ENCODE peak calls at places on chromosome 1, in five cellular contexts. J, E, S, V and K are unnamed samples.

GRCh38 chr1:39405358-39405757 is 86.1 kb upstream of the BMP8A start:
- DNase-seq in J (no peak), E (no peak), S (no peak), V (no peak), K (no peak)

GRCh38 chr1:241063281-241063680 is 293.7 kb downstream of the RGS7 start:
- DNase-seq in J (no peak), E (no peak), S (no peak), V (no peak), K (no peak)

GRCh38 chr1:93196591-93196990 is 16.1 kb downstream of the CCDC18 start:
- DNase-seq in J (peak), E (no peak), S (peak), V (no peak), K (peak)

GRCh38 chr1:147509786-147510360 is 31.4 kb upstream of the BCL9 start:
- DNase-seq in J (no peak), E (no peak), S (no peak), V (no peak), K (peak)

GRCh38 chr1:8822383-8823294 is 5.2 kb upstream of the RERE start:
- DNase-seq in J (peak), E (no peak), S (peak), V (peak), K (peak)

GRCh38 chr1:8267307-8267706 is 50.6 kb upstream of the SLC45A1 start:
- DNase-seq in J (no peak), E (no peak), S (no peak), V (no peak), K (no peak)

GRCh38 chr1:88773540-88774150 is 89.6 kb downstream of the PKN2 start:
- DNase-seq in J (peak), E (no peak), S (peak), V (peak), K (peak)

GRCh38 chr1:173477286-173478098 is at the start of gene PRDX6:
- DNase-seq in J (peak), E (peak), S (peak), V (peak), K (peak)

DNA sequence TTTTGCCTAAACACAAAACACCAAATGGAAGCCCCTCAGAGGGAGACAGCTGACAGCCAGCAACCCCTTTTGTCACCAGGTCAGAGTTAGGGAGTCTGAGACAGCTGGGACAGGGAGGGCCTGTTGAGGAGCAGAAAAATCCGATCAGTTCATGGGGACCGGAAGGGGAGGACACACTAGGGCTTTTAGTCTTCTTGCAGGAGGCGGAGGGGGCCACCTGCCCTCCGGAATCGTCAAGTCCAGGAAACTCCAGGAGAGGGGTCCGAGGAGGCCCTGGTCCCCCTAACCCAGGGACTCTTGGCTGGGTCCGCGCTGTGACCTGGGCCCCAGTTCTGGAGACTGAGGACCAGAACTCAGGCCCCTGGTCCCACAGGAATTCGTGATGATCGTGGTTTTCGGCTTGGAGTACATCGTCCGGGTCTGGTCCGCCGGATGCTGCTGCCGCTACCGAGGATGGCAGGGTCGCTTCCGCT is 34.2 kb downstream of the KCNQ4 start:
- DNase-seq in J (no peak), E (no peak), S (no peak), V (no peak), K (no peak)
- H3K4me3 ChIP-seq in J (no peak), E (peak), S (no peak), V (peak), K (peak)

GRCh38 chr1:78060857-78061563 is 15.2 kb downstream of the GIPC2 start:
- DNase-seq in J (no peak), E (no peak), S (no peak), V (no peak), K (no peak)
- TF ChIP-seq CTCF in J (no peak), E (peak), S (no peak), V (no peak), K (no peak)

GRCh38 chr1:234781241-234782056 is 171.5 kb upstream of the IRF2BP2 start:
- DNase-seq in J (no peak), E (no peak), S (no peak), V (no peak), K (no peak)
- H3K4me3 ChIP-seq in J (no peak), E (no peak), S (no peak), V (no peak), K (no peak)

DNA sequence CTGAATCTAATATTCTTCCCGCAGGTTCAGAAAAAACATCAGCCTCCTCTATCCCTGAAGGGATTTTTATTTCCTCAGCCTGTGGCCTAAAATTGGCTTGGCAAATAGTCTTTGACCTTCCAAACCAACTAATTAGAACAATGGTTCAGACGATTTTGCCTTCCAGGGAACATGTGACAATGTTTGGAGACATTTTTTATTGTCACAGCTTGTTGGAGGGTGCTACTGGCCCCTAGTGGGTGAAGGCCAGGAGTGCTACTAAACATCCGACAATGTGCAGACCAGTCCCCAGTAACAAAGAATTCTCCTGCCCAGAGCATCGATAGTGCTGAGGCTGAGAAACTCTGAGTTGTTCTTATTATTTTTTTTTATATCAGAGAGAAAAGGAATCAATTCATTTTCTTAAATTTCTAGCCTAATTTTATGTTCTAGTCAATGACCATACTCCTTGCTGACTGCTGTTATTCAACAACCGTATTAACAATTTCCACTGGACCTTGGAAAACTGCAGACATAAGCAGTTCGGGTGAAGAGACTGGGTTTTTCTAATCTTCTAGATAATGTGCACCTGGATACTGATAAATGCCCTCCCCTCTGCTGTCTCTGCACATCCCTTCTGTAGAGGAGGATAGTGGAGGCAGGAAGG is 280.7 kb downstream of the LMX1A start:
- DNase-seq in J (peak), E (no peak), S (peak), V (no peak), K (peak)
- TF ChIP-seq CTCF in J (peak), E (peak), S (peak), V (peak), K (peak)

DNA sequence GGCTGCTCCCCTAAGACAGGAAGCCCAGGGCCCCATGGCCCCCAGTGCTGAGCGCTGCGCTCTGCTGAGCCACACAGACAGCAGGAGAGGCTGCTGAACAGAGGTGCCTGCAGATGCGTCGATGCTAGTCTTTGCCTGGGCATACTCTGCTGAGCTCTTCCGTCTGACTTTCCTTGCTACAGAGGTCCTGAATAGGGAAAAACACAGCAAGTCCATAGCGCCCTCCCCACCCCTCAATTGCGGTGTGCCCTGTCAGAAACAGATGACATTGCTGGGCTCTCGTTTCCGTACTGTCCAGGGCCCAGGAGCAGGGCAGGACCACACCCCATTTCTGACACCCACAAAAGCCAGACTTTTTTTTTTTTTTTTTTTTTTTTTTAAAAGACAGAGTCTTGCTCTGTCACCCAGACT is 252.5 kb downstream of the SDCCAG8 start:
- DNase-seq in J (no peak), E (no peak), S (no peak), V (no peak), K (no peak)
- H3K4me3 ChIP-seq in J (no peak), E (no peak), S (no peak), V (no peak), K (no peak)

DNA sequence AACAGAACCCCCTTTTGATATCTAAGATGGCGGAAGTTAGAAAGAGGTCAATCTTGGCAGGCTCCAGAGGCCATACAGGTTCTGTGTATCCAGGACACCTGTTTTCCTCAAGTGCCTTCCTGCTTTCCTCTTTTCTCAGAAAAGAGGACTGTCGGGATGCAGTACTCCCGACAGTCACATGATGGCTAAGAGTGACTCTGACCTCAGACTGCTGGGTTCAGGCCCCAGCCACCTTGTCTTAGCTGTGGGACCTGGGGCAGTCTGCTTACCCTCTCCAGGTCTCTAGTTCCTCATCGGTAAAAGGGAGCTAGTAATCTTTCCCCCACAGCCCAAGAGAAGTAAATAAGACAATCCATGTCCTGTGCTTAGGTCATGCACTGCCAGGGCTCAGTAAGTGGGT is 29.9 kb downstream of the STK40 start:
- DNase-seq in J (no peak), E (no peak), S (no peak), V (no peak), K (no peak)
- TF ChIP-seq CTCF in J (no peak), E (no peak), S (no peak), V (no peak), K (no peak)

DNA sequence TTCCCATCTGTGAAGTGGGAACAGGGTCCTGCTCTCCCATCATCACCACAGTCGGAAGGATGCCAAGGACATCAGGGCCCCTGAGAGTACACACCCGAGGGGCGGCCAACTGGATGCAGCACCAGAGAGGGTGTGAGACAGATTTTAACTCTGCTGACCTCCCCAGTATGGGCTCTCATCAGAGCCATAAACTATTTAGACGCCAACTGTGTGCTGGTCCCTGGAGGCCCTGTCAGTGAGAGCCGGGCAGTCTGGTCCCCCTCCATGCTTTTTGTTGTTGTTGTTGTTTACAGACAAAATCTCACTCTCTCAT is 1.7 kb downstream of the FGR start:
- DNase-seq in J (no peak), E (no peak), S (no peak), V (no peak), K (no peak)
- H3K4me3 ChIP-seq in J (no peak), E (peak), S (no peak), V (no peak), K (no peak)

GRCh38 chr1:231020816-231021215 is 19.2 kb downstream of the FAM89A start:
- DNase-seq in J (no peak), E (no peak), S (no peak), V (no peak), K (no peak)
- TF ChIP-seq CTCF in J (no peak), E (no peak), S (no peak), V (no peak), K (no peak)

GRCh38 chr1:2242814-2243725 is 15.0 kb downstream of the SKI start:
- DNase-seq in J (no peak), E (no peak), S (no peak), V (no peak), K (no peak)
- H3K4me3 ChIP-seq in J (no peak), E (no peak), S (no peak), V (no peak), K (no peak)

DNA sequence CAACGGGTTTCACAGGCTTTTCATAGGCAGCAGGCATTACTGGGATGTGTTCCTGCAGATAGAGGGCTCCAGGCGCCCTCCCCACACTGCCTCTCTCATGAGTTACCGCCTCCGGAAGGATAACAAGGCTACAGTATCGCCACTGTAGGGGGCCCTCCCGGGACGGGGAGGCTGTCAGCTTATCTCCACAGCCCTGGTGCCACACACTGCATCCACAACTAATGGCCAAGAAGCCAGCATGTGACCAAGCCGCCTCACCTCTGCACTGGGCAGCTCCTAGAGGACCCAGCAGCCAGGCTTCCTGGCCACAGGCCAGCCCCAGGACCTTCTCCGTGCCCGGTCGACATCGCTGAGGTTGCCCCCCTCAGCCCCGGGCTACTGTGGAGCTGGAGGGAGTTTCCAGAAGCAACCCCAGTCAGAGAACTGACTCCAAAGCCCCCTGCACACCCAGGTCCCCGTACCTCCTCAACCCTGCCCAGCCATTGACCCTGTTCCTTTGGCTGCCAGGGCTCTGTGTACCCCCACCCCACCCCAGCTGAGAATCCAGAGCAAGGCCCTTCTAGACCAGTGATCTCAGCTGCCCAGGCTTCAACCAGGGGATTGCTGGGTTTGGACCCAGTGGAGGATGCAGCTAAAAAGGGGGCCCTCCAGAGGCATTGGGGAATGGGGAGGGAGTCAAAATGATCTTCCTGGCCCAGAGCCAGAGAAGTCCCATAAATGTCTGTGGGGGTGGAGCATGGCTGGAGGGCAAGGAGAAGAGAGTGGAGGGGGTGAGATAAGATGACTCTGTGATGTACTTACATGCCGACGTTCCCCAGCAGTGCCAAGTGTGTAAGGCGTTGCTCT is 45.0 kb downstream of the NEK2 start:
- DNase-seq in J (no peak), E (no peak), S (no peak), V (no peak), K (no peak)
- TF ChIP-seq CTCF in J (peak), E (no peak), S (no peak), V (no peak), K (peak)